ENCODE peak calls at places on chromosomes 13 and 19, in eight cellular contexts. A, T, Y, R, M, C, D and J are unnamed samples.

GRCh38 chr19:51572415-51572814 is 1.3 kb downstream of the ZNF175 start:
- DNase-seq in A (no peak), T (no peak), Y (no peak), R (peak), M (no peak), C (no peak), D (no peak), J (no peak)

GRCh38 chr19:814108-815078 is 7.4 kb downstream of the PLPPR3 start:
- DNase-seq in A (no peak), T (no peak), Y (no peak), R (no peak), M (peak), C (no peak), D (no peak), J (no peak)

GRCh38 chr13:98222081-98222554 is 45.0 kb upstream of the RNF113B start:
- DNase-seq in A (no peak), T (no peak), Y (no peak), R (peak), M (no peak), C (no peak), D (no peak), J (peak)

GRCh38 chr13:33367931-33368330 is 82.4 kb upstream of the STARD13 start:
- DNase-seq in A (no peak), T (no peak), Y (no peak), R (no peak), M (no peak), C (no peak), D (no peak), J (no peak)

GRCh38 chr19:29285878-29286277 is 72.9 kb upstream of the UQCRFS1 start:
- DNase-seq in A (peak), T (no peak), Y (no peak), R (no peak), M (peak), C (no peak), D (no peak), J (no peak)

GRCh38 chr19:5961969-5962945 is 15.7 kb downstream of the RANBP3 start:
- DNase-seq in A (peak), T (no peak), Y (peak), R (peak), M (no peak), C (peak), D (peak), J (peak)

GRCh38 chr13:112587767-112588489 is at the start of gene TUBGCP3:
- DNase-seq in A (peak), T (peak), Y (peak), R (peak), M (peak), C (peak), D (peak), J (peak)

GRCh38 chr19:58547323-58548312 is 3.8 kb downstream of the TRIM28 start:
- DNase-seq in A (no peak), T (no peak), Y (no peak), R (no peak), M (no peak), C (no peak), D (no peak), J (no peak)

GRCh38 chr13:104737713-104738112 is 1671.5 kb upstream of the SLC10A2 start:
- DNase-seq in A (no peak), T (no peak), Y (peak), R (no peak), M (no peak), C (no peak), D (no peak), J (peak)

GRCh38 chr19:12939908-12940533 is 1.6 kb downstream of the CALR start:
- DNase-seq in A (no peak), T (no peak), Y (no peak), R (no peak), M (no peak), C (no peak), D (no peak), J (no peak)

GRCh38 chr13:29497137-29497654 is 98.3 kb downstream of the SLC7A1 start:
- DNase-seq in A (no peak), T (peak), Y (peak), R (peak), M (no peak), C (no peak), D (peak), J (peak)

GRCh38 chr19:15379996-15380647 is 535 bp upstream of the AKAP8 start:
- DNase-seq in A (peak), T (no peak), Y (peak), R (peak), M (no peak), C (peak), D (peak), J (peak)

GRCh38 chr19:14840206-14840605 is 5.2 kb upstream of the OR7A5 start:
- DNase-seq in A (no peak), T (no peak), Y (no peak), R (no peak), M (no peak), C (no peak), D (no peak), J (no peak)

GRCh38 chr13:113825851-113826250 is 38.0 kb downstream of the GAS6 start:
- DNase-seq in A (no peak), T (no peak), Y (no peak), R (no peak), M (no peak), C (no peak), D (no peak), J (no peak)

GRCh38 chr13:98606296-98606695 is 29.4 kb upstream of the STK24 start:
- DNase-seq in A (no peak), T (no peak), Y (no peak), R (no peak), M (peak), C (no peak), D (no peak), J (no peak)

DNA sequence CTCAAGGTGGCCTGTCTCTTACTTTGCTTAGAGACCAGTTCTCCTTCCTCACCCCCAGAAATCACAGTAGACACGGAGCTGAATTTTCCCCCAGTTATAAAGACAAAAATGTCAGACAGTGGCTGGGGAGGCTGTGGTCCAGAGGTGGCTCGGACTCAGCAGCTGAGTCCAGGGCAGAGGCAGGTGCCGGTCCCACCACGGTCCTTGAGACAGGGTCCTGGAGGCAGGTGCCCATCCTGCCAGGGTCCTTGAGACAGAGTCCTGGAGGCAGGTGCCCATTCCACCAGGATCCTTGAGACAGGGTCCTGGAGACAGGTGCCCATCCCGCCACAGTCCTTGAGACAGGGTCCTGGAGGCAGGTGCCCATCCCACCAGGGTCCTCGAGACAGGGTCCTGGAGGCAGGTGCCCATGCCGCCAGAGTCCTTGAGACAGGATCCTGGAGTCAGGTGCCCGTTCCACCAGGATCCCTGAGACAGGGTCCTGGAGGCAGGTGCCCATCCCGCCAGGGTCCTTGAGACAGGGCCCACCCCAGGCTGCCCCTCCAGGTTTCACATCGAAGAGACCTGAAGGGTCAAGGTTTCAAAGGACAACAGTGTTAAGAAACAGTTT is 23.1 kb downstream of the PEPD start:
- DNase-seq in A (no peak), T (no peak), Y (no peak), R (no peak), M (no peak), C (no peak), D (peak), J (no peak)
- TF ChIP-seq CTCF in A (no peak), T (no peak), Y (no peak), R (no peak), M (no peak), C (no peak), D (no peak), J (no peak)

GRCh38 chr13:40770609-40770933 is 419 bp downstream of the MRPS31 start:
- DNase-seq in A (no peak), T (no peak), Y (no peak), R (no peak), M (no peak), C (no peak), D (no peak), J (no peak)
- TF ChIP-seq CTCF in A (no peak), T (no peak), Y (no peak), R (peak), M (no peak), C (no peak), D (no peak), J (no peak)

GRCh38 chr19:18429717-18430416 is 8.1 kb downstream of the ISYNA1 start:
- DNase-seq in A (no peak), T (peak), Y (no peak), R (no peak), M (no peak), C (no peak), D (no peak), J (no peak)

GRCh38 chr19:18431351-18432197 is 6.4 kb downstream of the ISYNA1 start:
- DNase-seq in A (no peak), T (peak), Y (no peak), R (no peak), M (no peak), C (no peak), D (no peak), J (no peak)

GRCh38 chr19:18428837-18429674 is 8.9 kb downstream of the ISYNA1 start:
- DNase-seq in A (peak), T (peak), Y (peak), R (peak), M (peak), C (no peak), D (peak), J (peak)

GRCh38 chr19:18432275-18433038 is 5.5 kb downstream of the ISYNA1 start:
- DNase-seq in A (no peak), T (no peak), Y (no peak), R (no peak), M (no peak), C (no peak), D (no peak), J (no peak)

GRCh38 chr19:18430417-18431144 is 7.4 kb downstream of the ISYNA1 start:
- DNase-seq in A (no peak), T (peak), Y (no peak), R (no peak), M (no peak), C (no peak), D (no peak), J (no peak)
- TF ChIP-seq CTCF in A (no peak), T (no peak), Y (no peak), R (no peak), M (no peak), C (no peak), D (no peak), J (no peak)

GRCh38 chr19:21022996-21023395 is 2.5 kb downstream of the ZNF430 start:
- DNase-seq in A (no peak), T (no peak), Y (peak), R (peak), M (no peak), C (no peak), D (no peak), J (peak)

GRCh38 chr19:21023901-21024300 is 3.4 kb downstream of the ZNF430 start:
- DNase-seq in A (no peak), T (no peak), Y (peak), R (peak), M (no peak), C (no peak), D (no peak), J (no peak)

GRCh38 chr19:21020298-21021227 is at the start of gene ZNF430:
- DNase-seq in A (peak), T (peak), Y (peak), R (peak), M (peak), C (peak), D (peak), J (peak)
- TF ChIP-seq CTCF in A (no peak), T (no peak), Y (no peak), R (no peak), M (no peak), C (no peak), D (no peak), J (no peak)

GRCh38 chr13:44574466-44574855 is 1.7 kb downstream of the TSC22D1 start:
- DNase-seq in A (no peak), T (no peak), Y (no peak), R (peak), M (no peak), C (no peak), D (no peak), J (no peak)

GRCh38 chr13:44575035-44575434 is 1.1 kb downstream of the TSC22D1 start:
- DNase-seq in A (no peak), T (no peak), Y (no peak), R (no peak), M (no peak), C (no peak), D (no peak), J (no peak)

GRCh38 chr13:44576396-44577235 is 486 bp upstream of the TSC22D1 start:
- DNase-seq in A (peak), T (no peak), Y (no peak), R (no peak), M (peak), C (no peak), D (peak), J (peak)

GRCh38 chr13:44577236-44578063 is 1.3 kb upstream of the TSC22D1 start:
- DNase-seq in A (peak), T (peak), Y (peak), R (peak), M (peak), C (peak), D (peak), J (peak)

GRCh38 chr13:44575741-44576395 is at the start of gene TSC22D1:
- DNase-seq in A (peak), T (peak), Y (peak), R (peak), M (peak), C (no peak), D (peak), J (peak)
- TF ChIP-seq CTCF in A (no peak), T (no peak), Y (no peak), R (no peak), M (peak), C (no peak), D (no peak), J (no peak)

DNA sequence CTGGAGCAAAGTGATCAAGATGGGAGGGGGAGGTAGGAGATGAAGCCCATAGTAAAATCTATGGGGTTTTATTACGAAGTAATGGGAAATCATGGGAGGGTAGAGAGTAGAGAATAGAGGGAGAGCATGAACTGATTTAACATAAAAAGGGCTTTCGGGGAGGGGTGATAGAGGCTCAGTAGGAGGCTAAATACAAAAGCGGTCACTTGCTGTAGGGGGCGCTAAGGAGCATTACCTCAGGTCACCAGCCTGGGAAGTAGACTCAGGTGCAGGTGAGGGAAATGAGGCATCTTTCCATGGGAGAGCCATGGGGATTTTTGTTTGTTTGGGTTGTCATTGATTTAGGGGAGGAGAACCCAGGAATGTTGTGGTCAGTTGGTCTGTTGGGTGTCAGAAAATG is 14.1 kb downstream of the KRTDAP start:
- DNase-seq in A (no peak), T (no peak), Y (no peak), R (no peak), M (no peak), C (no peak), D (no peak), J (no peak)
- TF ChIP-seq CTCF in A (no peak), T (no peak), Y (no peak), R (no peak), M (peak), C (no peak), D (no peak), J (no peak)

GRCh38 chr19:2197270-2197669 is 33.5 kb downstream of the DOT1L start:
- DNase-seq in A (no peak), T (no peak), Y (no peak), R (no peak), M (no peak), C (no peak), D (no peak), J (no peak)

GRCh38 chr19:2198317-2198716 is 34.6 kb downstream of the DOT1L start:
- DNase-seq in A (no peak), T (no peak), Y (no peak), R (no peak), M (no peak), C (no peak), D (no peak), J (no peak)

GRCh38 chr19:2201473-2202148 is 34.5 kb downstream of the PLEKHJ1 start:
- DNase-seq in A (no peak), T (no peak), Y (no peak), R (no peak), M (no peak), C (no peak), D (no peak), J (no peak)

GRCh38 chr19:2199861-2200623 is 36.1 kb downstream of the PLEKHJ1 start:
- DNase-seq in A (no peak), T (no peak), Y (no peak), R (no peak), M (no peak), C (no peak), D (no peak), J (no peak)

DNA sequence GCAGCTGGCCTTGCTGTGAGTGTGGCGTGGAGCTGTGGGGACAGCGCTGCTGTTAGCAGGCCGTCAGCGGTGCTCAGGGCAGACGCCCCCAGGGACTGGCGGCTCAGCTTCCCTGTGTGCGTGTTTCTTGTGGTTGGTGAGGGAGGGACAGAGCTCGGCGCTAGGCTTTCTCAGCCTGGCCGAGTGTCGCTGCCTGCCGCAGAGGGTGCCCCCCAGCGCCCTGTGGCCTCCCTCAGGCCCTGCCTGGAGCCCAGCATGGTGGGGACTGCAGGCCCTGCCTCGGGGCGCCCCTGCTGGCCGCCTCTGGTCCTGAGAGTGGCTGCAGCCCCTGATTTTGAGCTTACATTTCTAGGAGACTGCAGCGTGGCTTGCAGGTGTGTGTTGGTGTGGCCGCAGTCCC is 35.5 kb downstream of the DOT1L start:
- DNase-seq in A (peak), T (no peak), Y (no peak), R (no peak), M (peak), C (no peak), D (no peak), J (no peak)
- TF ChIP-seq CTCF in A (peak), T (peak), Y (no peak), R (peak), M (peak), C (no peak), D (peak), J (peak)

DNA sequence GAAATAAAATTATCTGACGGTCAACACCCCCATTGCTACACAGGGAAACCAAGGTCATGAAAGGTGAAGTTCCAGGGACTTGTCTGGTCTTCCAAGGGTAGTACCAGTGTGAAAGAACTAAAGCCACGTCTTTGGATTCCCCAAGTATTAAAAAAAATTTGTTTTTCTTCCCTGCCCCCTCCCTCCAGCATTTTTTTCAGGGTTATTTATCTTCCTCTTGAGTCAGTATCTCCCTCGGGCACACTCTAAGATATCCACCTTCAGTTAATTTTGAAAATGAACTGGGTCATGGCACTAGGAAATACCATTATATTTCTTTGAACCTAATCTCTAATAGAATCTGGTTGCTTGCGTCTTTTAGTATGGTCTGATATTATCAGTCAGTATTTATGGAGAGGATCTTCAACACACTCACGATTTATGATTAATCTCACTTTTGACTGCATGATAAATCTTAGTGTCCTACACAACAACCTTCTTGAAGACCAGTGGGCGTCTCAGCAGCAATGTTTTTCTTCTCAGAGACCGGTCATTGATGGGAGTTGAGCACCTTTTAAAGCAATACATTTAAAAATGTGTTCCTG is 9.1 kb downstream of the ATP8A2 start:
- DNase-seq in A (no peak), T (no peak), Y (no peak), R (no peak), M (no peak), C (no peak), D (no peak), J (no peak)
- TF ChIP-seq CTCF in A (no peak), T (no peak), Y (no peak), R (no peak), M (no peak), C (no peak), D (no peak), J (no peak)

GRCh38 chr13:43911283-43911682 is 31.6 kb downstream of the LACC1 start:
- DNase-seq in A (no peak), T (no peak), Y (no peak), R (no peak), M (no peak), C (no peak), D (peak), J (no peak)

GRCh38 chr13:43911871-43912270 is 32.2 kb downstream of the LACC1 start:
- DNase-seq in A (no peak), T (no peak), Y (no peak), R (no peak), M (no peak), C (no peak), D (no peak), J (no peak)

GRCh38 chr13:43918636-43919035 is 38.9 kb downstream of the LACC1 start:
- DNase-seq in A (no peak), T (no peak), Y (peak), R (no peak), M (no peak), C (no peak), D (no peak), J (no peak)

GRCh38 chr13:43915451-43915850 is 35.7 kb downstream of the LACC1 start:
- DNase-seq in A (no peak), T (no peak), Y (peak), R (peak), M (no peak), C (no peak), D (no peak), J (no peak)

DNA sequence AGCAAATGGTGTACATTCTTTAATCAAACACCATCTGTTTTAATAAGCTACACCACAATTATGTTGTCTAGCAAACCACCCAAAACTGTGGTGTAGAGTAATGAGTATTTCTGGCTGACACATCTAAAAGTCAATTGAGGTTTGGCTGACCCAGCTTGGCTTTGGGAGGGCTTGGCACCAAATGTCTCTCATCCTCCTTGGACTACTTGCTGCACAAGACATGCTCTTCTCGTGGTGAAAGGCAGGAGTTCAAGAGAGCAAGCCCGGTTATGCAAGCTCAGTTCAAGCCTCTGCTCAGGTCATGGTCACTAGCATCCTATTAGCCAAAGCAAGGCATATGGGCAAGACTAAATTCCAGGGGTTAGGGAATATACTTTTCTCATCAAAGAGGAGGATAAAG is 37.1 kb downstream of the LACC1 start:
- DNase-seq in A (no peak), T (no peak), Y (no peak), R (no peak), M (no peak), C (no peak), D (no peak), J (no peak)
- TF ChIP-seq CTCF in A (no peak), T (no peak), Y (no peak), R (no peak), M (no peak), C (no peak), D (no peak), J (no peak)